ENCODE peak calls at places on chromosome 21, in six cellular contexts. H is GM06990, K is AG09319, N is uterus, P is skeletal muscle cell, W is T-helper 2 cell. X is an unnamed sample.

GRCh38 chr21:35783686-35784085 is 276.6 kb downstream of the SETD4 start:
- DNase-seq in P (no peak), H (no peak), N (no peak), K (no peak), W (no peak), X (no peak)

GRCh38 chr21:41582866-41583265 is 74.9 kb upstream of the TMPRSS2 start:
- DNase-seq in K (no peak), W (no peak), H (no peak), N (no peak), P (no peak), X (no peak)

GRCh38 chr21:34986561-34987533 is 62.3 kb downstream of the RUNX1 start:
- DNase-seq in N (peak; percentile 37), K (no peak), P (peak; percentile 74), W (peak; percentile 63), H (peak; percentile 73), X (peak; percentile 55)

GRCh38 chr21:35753308-35753707 is 307.0 kb downstream of the SETD4 start:
- DNase-seq in W (no peak), H (no peak), N (no peak), K (no peak), P (no peak), X (no peak)

GRCh38 chr21:45427331-45428271 is 22.6 kb downstream of the COL18A1 start:
- DNase-seq in H (no peak), W (no peak), P (peak; percentile 85), K (peak; percentile 57), N (peak; percentile 89), X (no peak)

GRCh38 chr21:39911286-39911685 is 44.0 kb downstream of the PCP4 start:
- DNase-seq in P (no peak), K (no peak), W (no peak), H (no peak), N (no peak), X (no peak)

GRCh38 chr21:26846036-26846931 is 1.1 kb upstream of the ADAMTS1 start:
- DNase-seq in N (peak; percentile 91), P (peak; percentile 69), H (no peak), W (no peak), K (no peak), X (no peak)

GRCh38 chr21:29246614-29247013 is 52.1 kb upstream of the BACH1 start:
- DNase-seq in H (no peak), W (no peak), N (no peak), P (no peak), K (no peak), X (no peak)

GRCh38 chr21:41425954-41426655 is at the start of gene MX1:
- DNase-seq in N (peak; percentile 82), H (peak; percentile 92), P (no peak), W (peak; percentile 72), K (peak; percentile 12), X (peak; percentile 69)